ENCODE peak calls at places on chromosomes 11 and 22, in six cellular contexts. One of them, this sample, is unnamed.

GRCh38 chr11:6646040-6646439 is 9.6 kb downstream of the DCHS1 start:
- DNase-seq in pancreas: peak
- DNase-seq in naive thymus-derived CD8-positive, alpha-beta T cell: no peak
- DNase-seq in memory B cell: no peak
- DNase-seq in OCI-LY7: peak
- DNase-seq in mucosa of descending colon: no peak
- DNase-seq in this sample: no peak

GRCh38 chr22:47010211-47010610 is 247.8 kb downstream of the TBC1D22A start:
- DNase-seq in pancreas: no peak
- DNase-seq in naive thymus-derived CD8-positive, alpha-beta T cell: no peak
- DNase-seq in memory B cell: no peak
- DNase-seq in OCI-LY7: no peak
- DNase-seq in mucosa of descending colon: peak
- DNase-seq in this sample: no peak

GRCh38 chr11:30960387-30960992 is 374.3 kb upstream of the MPPED2 start:
- DNase-seq in pancreas: no peak
- DNase-seq in naive thymus-derived CD8-positive, alpha-beta T cell: no peak
- DNase-seq in memory B cell: no peak
- DNase-seq in OCI-LY7: peak
- DNase-seq in mucosa of descending colon: no peak
- DNase-seq in this sample: no peak

GRCh38 chr11:7252683-7253213 is 1.0 kb downstream of the SYT9 start:
- DNase-seq in pancreas: peak
- DNase-seq in naive thymus-derived CD8-positive, alpha-beta T cell: no peak
- DNase-seq in memory B cell: no peak
- DNase-seq in OCI-LY7: no peak
- DNase-seq in mucosa of descending colon: no peak
- DNase-seq in this sample: no peak

GRCh38 chr11:75562048-75562835 is at the start of gene SERPINH1:
- DNase-seq in pancreas: peak
- DNase-seq in naive thymus-derived CD8-positive, alpha-beta T cell: peak
- DNase-seq in memory B cell: peak
- DNase-seq in OCI-LY7: no peak
- DNase-seq in mucosa of descending colon: peak
- DNase-seq in this sample: peak

GRCh38 chr22:23302171-23303002 is 122.1 kb downstream of the BCR start:
- DNase-seq in pancreas: peak
- DNase-seq in naive thymus-derived CD8-positive, alpha-beta T cell: no peak
- DNase-seq in memory B cell: no peak
- DNase-seq in OCI-LY7: no peak
- DNase-seq in mucosa of descending colon: no peak
- DNase-seq in this sample: no peak

GRCh38 chr11:16738949-16739262 is 459 bp downstream of the C11orf58 start:
- DNase-seq in pancreas: no peak
- DNase-seq in naive thymus-derived CD8-positive, alpha-beta T cell: no peak
- DNase-seq in memory B cell: no peak
- DNase-seq in OCI-LY7: no peak
- DNase-seq in mucosa of descending colon: no peak
- DNase-seq in this sample: no peak

GRCh38 chr11:68433541-68433940 is 27.0 kb upstream of the PPP6R3 start:
- DNase-seq in pancreas: no peak
- DNase-seq in naive thymus-derived CD8-positive, alpha-beta T cell: no peak
- DNase-seq in memory B cell: no peak
- DNase-seq in OCI-LY7: no peak
- DNase-seq in mucosa of descending colon: no peak
- DNase-seq in this sample: no peak

This sample was measured in lung.